ENCODE peak calls at places on chromosomes 5 and 9, in seven cellular contexts. V is GM23248; D is heart right ventricle; C is CD4-positive, alpha-beta T cell; I is sigmoid colon; M is neuronal stem cell; P is left ventricle myocardium inferior. Y is an unnamed sample. For H3K9me3, the result is how much of the 10 kb centered on the place peaks cover.

GRCh38 chr5:110916373-110917049 is 155.0 kb upstream of the TSLP start:
- DNase-seq in V (peak), C (no peak), M (no peak), I (no peak), D (no peak), P (no peak), Y (no peak)

GRCh38 chr9:116877072-116877471 is 190.0 kb downstream of the TRIM32 start:
- DNase-seq in C (no peak), V (no peak), P (no peak), D (no peak), M (no peak), I (no peak), Y (no peak)

GRCh38 chr5:2038337-2039179 is 155.8 kb upstream of the IRX4 start:
- DNase-seq in P (peak), V (peak), C (peak), D (peak), I (no peak), M (peak), Y (peak)

GRCh38 chr5:79535477-79536192 is 21.7 kb upstream of the HOMER1 start:
- DNase-seq in C (no peak), P (no peak), M (no peak), V (peak), I (no peak), D (no peak), Y (no peak)

GRCh38 chr5:143427122-143427735 is 23.7 kb upstream of the NR3C1 start:
- DNase-seq in C (no peak), D (no peak), M (no peak), I (no peak), P (no peak), V (no peak), Y (no peak)

GRCh38 chr9:135174981-135175380 is 87.5 kb downstream of the OLFM1 start:
- DNase-seq in M (no peak), I (no peak), P (no peak), V (no peak), C (no peak), D (no peak), Y (no peak)

GRCh38 chr9:108434502-108434901 is 421.3 kb downstream of the ACTL7B start:
- DNase-seq in D (no peak), P (no peak), M (no peak), C (no peak), V (peak), I (no peak), Y (no peak)

GRCh38 chr5:147633173-147633572 is 123.3 kb upstream of the DPYSL3 start:
- DNase-seq in C (no peak), M (no peak), V (no peak), P (no peak), D (no peak), I (no peak), Y (no peak)

GRCh38 chr9:127915325-127915752 is 1.5 kb downstream of the ST6GALNAC4 start:
- DNase-seq in M (no peak), I (no peak), V (peak), C (no peak), P (no peak), D (no peak), Y (no peak)

GRCh38 chr5:159947708-159948358 is 31.6 kb downstream of the ADRA1B start:
- DNase-seq in P (no peak), C (no peak), I (no peak), M (no peak), D (no peak), V (peak), Y (no peak)

GRCh38 chr5:145295236-145295635 is 539.9 kb downstream of the PRELID2 start:
- DNase-seq in P (no peak), I (no peak), D (no peak), V (peak), M (no peak), C (no peak), Y (no peak)

GRCh38 chr9:3794005-3794404 is 268.2 kb upstream of the RFX3 start:
- DNase-seq in P (no peak), V (no peak), D (no peak), M (peak), C (no peak), I (no peak), Y (no peak)

GRCh38 chr9:114836769-114837168 is 30.9 kb upstream of the TNFSF15 start:
- DNase-seq in P (no peak), C (no peak), I (no peak), D (no peak), V (peak), M (no peak), Y (no peak)

GRCh38 chr5:64165160-64165499 is 513 bp upstream of the RNF180 start:
- DNase-seq in M (no peak), D (no peak), I (no peak), P (no peak), V (no peak), C (no peak), Y (no peak)

GRCh38 chr5:165119175-165119574 is 1613.8 kb downstream of the MAT2B start:
- DNase-seq in P (no peak), D (no peak), M (no peak), C (no peak), I (no peak), V (no peak), Y (no peak)
- H3K9me3 ChIP-seq in P (under half), D (under half), M (under half), C (under half), I (under half), V (under half), Y (under half)

GRCh38 chr5:132132138-132132537 is 58.5 kb downstream of the CSF2 start:
- DNase-seq in I (no peak), V (no peak), M (no peak), D (no peak), C (no peak), P (no peak), Y (no peak)

GRCh38 chr5:132138260-132138659 is 64.7 kb downstream of the CSF2 start:
- DNase-seq in C (no peak), M (no peak), I (no peak), D (no peak), P (no peak), V (peak), Y (no peak)

GRCh38 chr5:132142459-132142858 is 68.9 kb downstream of the CSF2 start:
- DNase-seq in V (no peak), I (no peak), D (no peak), P (no peak), M (no peak), C (no peak), Y (no peak)

GRCh38 chr5:132134384-132134783 is 60.8 kb downstream of the CSF2 start:
- DNase-seq in C (no peak), D (no peak), I (no peak), V (peak), P (no peak), M (no peak), Y (no peak)

GRCh38 chr5:132136906-132137305 is 63.3 kb downstream of the CSF2 start:
- DNase-seq in V (peak), D (no peak), M (no peak), P (no peak), C (no peak), I (no peak), Y (no peak)
- H3K9me3 ChIP-seq in V (under half), D (under half), M (under half), P (under half), C (under half), I (under half), Y (under half)

GRCh38 chr9:122723690-122724089 is at the start of gene OR1L4:
- DNase-seq in P (no peak), M (no peak), C (no peak), V (no peak), I (no peak), D (no peak), Y (no peak)
- H3K9me3 ChIP-seq in P (half or more), M (under half), C (under half), V (under half), I (under half), D (half or more), Y (under half)

DNA sequence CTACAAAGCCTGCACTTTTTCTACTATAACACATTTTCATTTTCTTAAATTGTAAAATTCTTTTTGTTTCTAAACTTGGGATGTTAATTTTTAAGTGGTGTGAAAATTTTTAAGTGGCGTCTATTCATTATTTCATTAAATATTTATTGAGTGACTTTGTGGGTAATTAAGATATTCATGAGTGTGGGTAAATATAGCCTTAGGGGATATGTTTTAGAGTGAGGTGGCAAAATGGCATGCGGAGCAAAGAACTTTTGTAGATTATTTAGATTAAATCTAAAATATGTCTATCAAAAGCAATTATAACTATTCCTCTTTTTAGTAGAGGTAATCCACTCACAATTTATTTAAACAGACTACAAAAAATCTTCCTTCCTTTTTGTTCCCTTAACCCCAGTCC is 188.4 kb downstream of the PCSK1 start:
- DNase-seq in M (no peak), V (no peak), D (no peak), I (no peak), P (no peak), C (no peak), Y (no peak)
- H3K9me3 ChIP-seq in M (under half), V (under half), D (under half), I (under half), P (under half), C (under half), Y (under half)

Y was measured in T-helper 17 cell.